ENCODE peak calls at places on chromosomes 12 and 14, in eight cellular contexts. I is heart right ventricle, E is tibial nerve, C is neuronal stem cell, X is PC-3, V is ascending aorta, Q is sigmoid colon, A is lower lobe of right lung. M is an unnamed sample.

GRCh38 chr12:11517080-11517479 is 121.7 kb upstream of the PRB2 start:
- DNase-seq in A (no peak), I (no peak), X (no peak), Q (no peak), C (no peak), E (no peak), V (no peak), M (no peak)

GRCh38 chr12:49819786-49820185 is 8.4 kb downstream of the NCKAP5L start:
- DNase-seq in X (no peak), I (no peak), E (no peak), V (no peak), A (no peak), Q (peak; percentile 47), C (no peak), M (no peak)

GRCh38 chr12:89883630-89884364 is 175.2 kb upstream of the ATP2B1 start:
- DNase-seq in C (peak; percentile 72), I (no peak), E (no peak), V (no peak), X (no peak), A (no peak), Q (no peak), M (peak; percentile 31)

GRCh38 chr12:32988982-32989381 is 92.4 kb upstream of the PKP2 start:
- DNase-seq in E (no peak), V (no peak), A (no peak), Q (no peak), X (peak; percentile 32), C (peak; percentile 35), I (no peak), M (no peak)

GRCh38 chr12:123134265-123134664 is 16.6 kb downstream of the PITPNM2 start:
- DNase-seq in C (no peak), Q (peak; percentile 25), I (no peak), A (peak; percentile 71), E (no peak), X (peak; percentile 46), V (no peak), M (peak; percentile 78)

GRCh38 chr12:66668311-66668710 is 10.6 kb downstream of the GRIP1 start:
- DNase-seq in V (no peak), C (no peak), X (no peak), E (no peak), I (no peak), A (no peak), Q (no peak), M (no peak)

GRCh38 chr12:29521951-29522350 is 24.5 kb upstream of the OVCH1 start:
- DNase-seq in A (no peak), X (peak; percentile 59), I (no peak), C (no peak), E (no peak), Q (no peak), V (no peak), M (no peak)

GRCh38 chr12:90029317-90029716 is 320.7 kb upstream of the ATP2B1 start:
- DNase-seq in E (no peak), Q (no peak), C (no peak), V (no peak), I (no peak), X (no peak), A (no peak), M (no peak)

GRCh38 chr14:76617440-76617839 is 143.8 kb upstream of the VASH1 start:
- DNase-seq in E (no peak), V (no peak), I (no peak), Q (no peak), X (no peak), A (no peak), C (no peak), M (no peak)

GRCh38 chr14:101474563-101475467 is 86.5 kb upstream of the DIO3 start:
- DNase-seq in I (no peak), Q (peak; percentile 53), A (no peak), V (no peak), X (no peak), C (no peak), E (no peak), M (no peak)

GRCh38 chr12:79681008-79681590 is 9.7 kb downstream of the PAWR start:
- DNase-seq in Q (no peak), C (no peak), X (peak; percentile 80), V (no peak), I (no peak), A (no peak), E (no peak), M (peak; percentile 79)

GRCh38 chr14:104749111-104749649 is 3.8 kb upstream of the SIVA1 start:
- DNase-seq in X (peak; percentile 70), A (no peak), I (peak; percentile 40), C (no peak), Q (peak; percentile 85), E (peak; percentile 52), V (peak; percentile 69), M (peak; percentile 68)

GRCh38 chr14:58749066-58749669 is 111.4 kb downstream of the DACT1 start:
- DNase-seq in E (no peak), V (no peak), C (no peak), I (no peak), A (peak; percentile 52), Q (no peak), X (peak; percentile 100), M (peak; percentile 67)

GRCh38 chr12:67276469-67276868 is 7.3 kb downstream of the CAND1 start:
- DNase-seq in C (no peak), X (no peak), V (no peak), A (no peak), E (no peak), Q (no peak), I (no peak), M (no peak)

GRCh38 chr14:69685217-69685616 is 73.8 kb downstream of the SUSD6 start:
- DNase-seq in A (no peak), V (no peak), C (no peak), Q (no peak), X (peak; percentile 77), E (no peak), I (no peak), M (peak; percentile 99)
- H3K4me1 ChIP-seq in A (peaks cover 66% of the 10 kb centered on the region), V (peaks cover 4% of the 10 kb centered on the region), C (peaks cover 20% of the 10 kb centered on the region), Q (no peaks in the 10 kb centered on the region), X (peaks cover 17% of the 10 kb centered on the region), E (peaks cover 66% of the 10 kb centered on the region), I (peaks cover 90% of the 10 kb centered on the region), M (peaks cover 45% of the 10 kb centered on the region)

GRCh38 chr12:104342635-104343249 is 39.2 kb downstream of the EID3 start:
- DNase-seq in V (no peak), Q (no peak), A (no peak), C (no peak), I (no peak), X (peak; percentile 59), E (no peak), M (no peak)
- H3K36me3 ChIP-seq in V (peaks cover 42% of the 10 kb centered on the region), Q (peaks cover 37% of the 10 kb centered on the region), A (peaks cover 84% of the 10 kb centered on the region), C (peaks cover 26% of the 10 kb centered on the region), I (peaks cover 83% of the 10 kb centered on the region), X (peaks cover 83% of the 10 kb centered on the region), E (peaks cover 74% of the 10 kb centered on the region), M (peaks cover 59% of the 10 kb centered on the region)

DNA sequence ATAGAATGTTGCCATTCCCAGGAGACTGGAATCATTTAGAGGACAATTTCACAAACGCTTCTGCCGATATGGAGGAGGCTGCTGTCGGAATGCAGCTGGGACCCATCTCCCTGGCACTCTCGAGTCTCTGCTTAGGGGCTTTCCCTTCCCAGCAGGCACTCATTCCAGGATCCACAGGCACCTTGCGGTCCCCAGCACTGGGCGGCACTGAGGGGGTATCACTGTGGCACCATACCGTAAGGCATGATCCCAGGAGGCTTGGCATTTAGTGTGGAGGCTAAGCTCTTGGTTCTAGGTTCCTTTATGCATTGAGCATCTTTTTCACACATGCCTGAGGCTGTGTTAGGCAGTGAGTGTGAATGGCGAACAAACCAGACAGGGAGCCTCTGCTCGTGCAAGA is 36.6 kb upstream of the LTBP2 start:
- DNase-seq in E (no peak), Q (peak; percentile 39), I (no peak), A (no peak), V (no peak), X (no peak), C (no peak), M (no peak)
- H3K4me1 ChIP-seq in E (no peaks in the 10 kb centered on the region), Q (no peaks in the 10 kb centered on the region), I (peaks cover 22% of the 10 kb centered on the region), A (peaks cover 19% of the 10 kb centered on the region), V (peaks cover 36% of the 10 kb centered on the region), X (peaks cover 6% of the 10 kb centered on the region), C (peaks cover 4% of the 10 kb centered on the region), M (peaks cover 74% of the 10 kb centered on the region)

DNA sequence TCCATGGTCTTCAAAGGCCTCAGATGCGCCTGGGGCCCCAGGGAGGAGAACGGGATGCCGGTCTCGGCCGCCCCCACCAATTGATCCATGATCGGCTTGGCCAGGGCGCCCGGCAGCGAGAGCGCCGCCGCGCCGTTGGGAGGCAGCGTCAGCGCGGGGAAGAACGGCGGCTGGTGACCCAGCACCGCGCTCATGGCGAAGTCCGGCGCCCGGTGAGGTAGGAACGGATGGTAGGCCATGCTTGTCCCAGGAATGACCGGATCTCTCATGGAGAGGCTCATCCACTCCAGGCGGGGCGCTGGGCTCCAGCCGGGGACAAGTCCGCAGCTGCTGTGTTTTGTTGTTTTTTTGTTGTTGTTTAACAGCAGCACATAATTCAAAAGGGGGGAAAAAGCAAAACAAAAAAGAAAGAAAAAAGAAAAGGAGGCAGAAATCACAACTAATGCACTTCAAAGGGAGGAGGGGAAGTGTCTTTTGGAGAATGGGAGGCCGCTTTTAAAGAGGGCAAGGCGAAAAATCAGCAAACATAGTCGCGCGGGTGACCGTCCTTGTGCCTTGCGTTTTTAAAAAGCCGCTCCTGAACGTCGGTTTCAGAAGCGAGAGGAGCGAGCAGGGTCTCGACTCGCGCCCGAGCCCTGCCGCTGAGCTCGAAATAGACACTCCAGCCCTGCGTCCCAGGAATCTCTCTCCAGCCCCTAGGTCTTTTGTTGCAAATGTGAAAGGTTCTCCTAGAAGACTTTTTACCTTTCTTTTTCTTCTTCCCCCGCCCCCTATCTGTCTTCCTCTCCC is 861 bp downstream of the TBX3 start:
- DNase-seq in Q (no peak), C (no peak), V (no peak), E (no peak), A (no peak), X (peak; percentile 47), I (no peak), M (peak; percentile 31)
- H3K36me3 ChIP-seq in Q (no peaks in the 10 kb centered on the region), C (no peaks in the 10 kb centered on the region), V (no peaks in the 10 kb centered on the region), E (peaks cover 3% of the 10 kb centered on the region), A (peaks cover 7% of the 10 kb centered on the region), X (peaks cover 45% of the 10 kb centered on the region), I (peaks cover 5% of the 10 kb centered on the region), M (no peaks in the 10 kb centered on the region)

DNA sequence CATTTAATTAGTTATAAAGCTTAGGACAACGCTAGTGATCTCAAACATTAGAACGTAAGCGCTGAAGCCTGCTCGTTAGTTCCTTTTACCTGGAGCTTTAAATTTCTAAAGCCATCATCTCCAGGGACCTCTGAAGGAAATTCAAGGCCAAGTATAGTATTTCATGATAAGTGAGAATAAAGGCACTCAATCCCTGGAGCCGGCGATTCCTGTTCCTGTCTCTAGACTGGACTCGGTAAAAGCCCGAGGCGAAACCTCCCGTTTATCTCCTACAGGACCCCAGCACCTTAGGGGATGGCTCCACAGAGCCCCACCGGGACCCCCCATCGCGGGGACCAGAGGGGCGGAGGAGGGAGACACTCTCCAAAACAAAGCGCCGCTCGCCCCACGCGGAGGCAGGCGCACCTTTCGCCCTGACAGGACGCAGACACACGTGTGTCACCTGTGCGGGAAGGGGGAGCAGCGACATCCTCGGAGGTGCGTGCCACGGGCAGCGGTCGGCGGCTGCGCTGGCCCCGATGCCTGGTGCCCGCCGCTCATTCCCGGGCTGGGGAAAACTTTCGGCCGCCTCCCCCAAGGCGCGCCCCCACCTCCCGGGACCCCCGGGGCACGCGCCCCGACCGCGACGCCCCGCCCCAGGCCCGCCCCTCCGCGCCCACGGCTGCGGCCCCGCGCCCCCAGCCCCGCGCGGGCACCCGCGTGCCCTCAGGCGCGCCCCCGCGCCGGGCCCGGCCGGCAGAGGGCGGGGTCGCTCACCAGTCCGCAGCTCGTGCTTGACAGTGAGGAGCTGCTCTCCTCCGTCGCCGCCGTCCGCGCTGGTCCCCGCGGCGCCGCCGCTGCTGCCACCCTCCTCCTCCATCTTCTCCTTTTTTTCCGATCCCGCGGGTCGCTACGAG is 617 bp downstream of the RPS6KA5 start:
- DNase-seq in Q (peak; percentile 74), C (peak; percentile 39), A (peak; percentile 70), X (peak; percentile 57), E (peak; percentile 19), V (peak; percentile 9), I (peak; percentile 33), M (peak; percentile 33)
- H3K4me1 ChIP-seq in Q (no peaks in the 10 kb centered on the region), C (peaks cover 2% of the 10 kb centered on the region), A (peaks cover 34% of the 10 kb centered on the region), X (peaks cover 18% of the 10 kb centered on the region), E (peaks cover 6% of the 10 kb centered on the region), V (peaks cover 3% of the 10 kb centered on the region), I (peaks cover 37% of the 10 kb centered on the region), M (peaks cover 22% of the 10 kb centered on the region)

GRCh38 chr12:131795688-131796410 is 32.3 kb upstream of the MMP17 start:
- DNase-seq in C (no peak), Q (no peak), X (no peak), A (peak; percentile 77), V (no peak), I (no peak), E (no peak), M (peak; percentile 37)
- H3K36me3 ChIP-seq in C (peaks cover 27% of the 10 kb centered on the region), Q (peaks cover 50% of the 10 kb centered on the region), X (peaks cover 18% of the 10 kb centered on the region), A (peaks cover 80% of the 10 kb centered on the region), V (peaks cover 56% of the 10 kb centered on the region), I (peaks cover 87% of the 10 kb centered on the region), E (peaks cover 88% of the 10 kb centered on the region), M (peaks cover 6% of the 10 kb centered on the region)

M was measured in mammary epithelial cell.